ENCODE peak calls at places on chromosome 4, in nine cellular contexts. A is testis, R is GM06990, L is tibial nerve, G is right atrium auricular region, N is IMR-90, K is fibroblast of pulmonary artery, U is nephron progenitor cell, P is progenitor cell of endocrine pancreas. M is an unnamed sample.

GRCh38 chr4:723706-724105 is 18.1 kb downstream of the PCGF3 start:
- DNase-seq in A (no peak), R (no peak), L (no peak), G (no peak), N (no peak), K (no peak), U (no peak), P (no peak), M (no peak)

GRCh38 chr4:38109896-38110295 is 149.7 kb downstream of the PTTG2 start:
- DNase-seq in A (peak), R (no peak), L (no peak), G (no peak), N (no peak), K (no peak), U (peak), P (no peak), M (no peak)

GRCh38 chr4:40157444-40157843 is 39.4 kb upstream of the RHOH start:
- DNase-seq in A (no peak), R (no peak), L (no peak), G (no peak), N (no peak), K (no peak), U (no peak), P (no peak), M (no peak)

GRCh38 chr4:117786566-117786965 is 247.7 kb upstream of the NDST3 start:
- DNase-seq in A (no peak), R (no peak), L (no peak), G (no peak), N (no peak), K (no peak), U (no peak), P (no peak), M (no peak)

GRCh38 chr4:16270654-16271328 is 44.5 kb upstream of the TAPT1 start:
- DNase-seq in A (no peak), R (no peak), L (no peak), G (no peak), N (no peak), K (no peak), U (no peak), P (no peak), M (peak)

GRCh38 chr4:29900336-29900735 is 819.8 kb upstream of the PCDH7 start:
- DNase-seq in A (no peak), R (no peak), L (no peak), G (no peak), N (peak), K (no peak), U (no peak), P (no peak), M (no peak)

GRCh38 chr4:122542411-122543236 is 78.2 kb downstream of the IL21 start:
- DNase-seq in A (no peak), R (peak), L (no peak), G (no peak), N (peak), K (peak), U (no peak), P (no peak), M (no peak)

GRCh38 chr4:99403380-99404194 is 31.6 kb downstream of the ADH7 start:
- DNase-seq in A (no peak), R (no peak), L (no peak), G (no peak), N (peak), K (peak), U (no peak), P (no peak), M (no peak)

GRCh38 chr4:128468485-128468989 is 180.9 kb upstream of the PGRMC2 start:
- DNase-seq in A (peak), R (no peak), L (peak), G (peak), N (peak), K (peak), U (no peak), P (no peak), M (no peak)

GRCh38 chr4:87108142-87108546 is 112.3 kb downstream of the KLHL8 start:
- DNase-seq in A (no peak), R (no peak), L (no peak), G (no peak), N (peak), K (peak), U (no peak), P (no peak), M (no peak)

GRCh38 chr4:137524642-137525384 is 7.5 kb downstream of the PCDH18 start:
- DNase-seq in A (no peak), R (no peak), L (no peak), G (no peak), N (peak), K (peak), U (no peak), P (no peak), M (no peak)

GRCh38 chr4:157664726-157665125 is 444.2 kb downstream of the GRIA2 start:
- DNase-seq in A (no peak), R (no peak), L (no peak), G (no peak), N (peak), K (peak), U (no peak), P (no peak), M (no peak)

GRCh38 chr4:102345795-102346100 is 466 bp upstream of the SLC39A8 start:
- DNase-seq in A (no peak), R (no peak), L (no peak), G (no peak), N (no peak), K (peak), U (no peak), P (no peak), M (no peak)
- TF ChIP-seq CTCF in A (no peak), R (no peak), L (no peak), G (peak), N (no peak), K (no peak), U (no peak), P (peak), M (no peak)

GRCh38 chr4:94912606-94913005 is 154.9 kb downstream of the BMPR1B start:
- DNase-seq in A (no peak), R (no peak), L (no peak), G (no peak), N (no peak), K (no peak), U (no peak), P (no peak), M (no peak)
- TF ChIP-seq CTCF in A (no peak), R (no peak), L (no peak), G (no peak), N (no peak), K (no peak), U (no peak), P (no peak), M (no peak)

DNA sequence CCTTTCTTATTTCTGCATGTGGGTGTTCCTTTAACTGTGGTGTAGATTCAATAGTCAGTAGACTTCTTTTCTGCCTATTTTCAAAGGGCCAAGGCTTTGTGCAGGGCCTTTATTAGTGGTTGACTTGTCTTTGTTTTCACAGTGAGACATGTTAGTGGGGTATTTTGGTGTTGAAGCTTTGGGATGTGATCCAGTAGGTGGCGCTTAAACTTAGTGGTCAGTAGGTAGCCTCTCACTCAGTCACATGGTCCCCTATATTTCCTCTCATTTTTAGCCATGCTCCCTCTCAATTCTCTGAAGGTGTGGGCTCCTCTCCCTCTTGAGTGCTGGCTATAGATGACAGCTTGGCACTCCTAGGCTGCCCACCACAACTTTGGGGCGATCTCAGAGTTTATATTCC is 23.4 kb upstream of the SLC10A7 start:
- DNase-seq in A (peak), R (no peak), L (no peak), G (no peak), N (peak), K (peak), U (no peak), P (no peak), M (peak)
- TF ChIP-seq CTCF in A (no peak), R (peak), L (no peak), G (no peak), N (peak), K (peak), U (no peak), P (peak), M (no peak)

GRCh38 chr4:6681191-6681590 is 12.5 kb upstream of the S100P start:
- DNase-seq in A (no peak), R (no peak), L (no peak), G (no peak), N (no peak), K (no peak), U (no peak), P (no peak), M (no peak)
- TF ChIP-seq CTCF in A (no peak), R (peak), L (no peak), G (no peak), N (no peak), K (no peak), U (no peak), P (no peak), M (no peak)

DNA sequence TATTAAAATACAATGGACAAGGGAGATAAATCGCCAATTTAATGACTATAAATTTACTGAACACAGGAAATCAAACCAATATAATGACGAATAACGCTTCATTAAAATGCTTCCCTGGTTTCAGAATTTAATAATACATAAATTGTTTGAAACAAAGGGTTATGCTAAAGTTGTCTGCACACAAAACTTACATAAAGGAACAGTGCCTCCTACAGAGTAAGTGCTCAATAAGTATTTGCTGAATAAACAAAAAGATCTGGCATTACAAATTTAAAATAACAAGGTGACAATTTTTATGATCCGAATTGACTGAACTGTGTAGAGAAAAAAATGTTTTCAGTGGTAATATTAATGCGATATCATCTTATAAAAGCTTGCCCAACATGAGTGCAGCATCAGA is 69.6 kb downstream of the NOCT start:
- DNase-seq in A (no peak), R (no peak), L (no peak), G (no peak), N (peak), K (peak), U (no peak), P (no peak), M (no peak)
- TF ChIP-seq CTCF in A (peak), R (no peak), L (no peak), G (no peak), N (peak), K (peak), U (no peak), P (peak), M (no peak)

GRCh38 chr4:112325522-112325921 is 28.4 kb downstream of the ALPK1 start:
- DNase-seq in A (no peak), R (no peak), L (no peak), G (no peak), N (no peak), K (no peak), U (no peak), P (no peak), M (no peak)
- TF ChIP-seq CTCF in A (no peak), R (no peak), L (no peak), G (no peak), N (no peak), K (no peak), U (no peak), P (no peak), M (no peak)